ENCODE peak calls at places on chromosomes 13 and 19, in four cellular contexts. T is IMR-90, N is K562, U is endothelial cell of umbilical vein. A is an unnamed sample. For H3K9me1, the result is how much of the 10 kb centered on the place peaks cover.

GRCh38 chr13:28347456-28348371 is 147.2 kb downstream of the FLT1 start:
- DNase-seq in T (no peak), U (no peak), N (peak), A (no peak)

GRCh38 chr13:22238269-22238668 is 567.4 kb downstream of the FGF9 start:
- DNase-seq in N (no peak), U (no peak), T (no peak), A (no peak)

GRCh38 chr19:5889288-5889971 is 14.2 kb downstream of the NDUFA11 start:
- DNase-seq in N (no peak), T (peak), U (no peak), A (no peak)

GRCh38 chr13:106499905-106500304 is 35.6 kb downstream of the EFNB2 start:
- DNase-seq in N (peak), T (peak), U (no peak), A (no peak)

GRCh38 chr13:26881154-26881553 is 120.6 kb upstream of the GPR12 start:
- DNase-seq in U (no peak), T (peak), N (no peak), A (no peak)

GRCh38 chr19:3936506-3937442 is 3.9 kb downstream of the NMRK2 start:
- DNase-seq in T (no peak), U (no peak), N (no peak), A (no peak)

GRCh38 chr19:1324792-1325567 is 39.3 kb downstream of the EFNA2 start:
- DNase-seq in T (peak), N (peak), U (peak), A (no peak)

GRCh38 chr13:99086869-99087129 is 108.9 kb upstream of the DOCK9 start:
- DNase-seq in T (no peak), U (peak), N (no peak), A (no peak)

GRCh38 chr19:46101293-46101692 is 23.2 kb downstream of the IGFL3 start:
- DNase-seq in U (no peak), T (no peak), N (no peak), A (no peak)

GRCh38 chr19:4589579-4590410 is 30.3 kb upstream of the SEMA6B start:
- DNase-seq in T (no peak), N (peak), U (peak), A (no peak)

GRCh38 chr19:4385291-4386037 is 14.9 kb downstream of the SH3GL1 start:
- DNase-seq in U (no peak), T (no peak), N (no peak), A (no peak)

GRCh38 chr19:29552454-29553280 is 26.9 kb downstream of the VSTM2B start:
- DNase-seq in U (no peak), T (no peak), N (no peak), A (no peak)

GRCh38 chr13:111482806-111483620 is 162.6 kb downstream of the TEX29 start:
- DNase-seq in T (no peak), N (no peak), U (no peak), A (no peak)

GRCh38 chr13:111479412-111479811 is 159.0 kb downstream of the TEX29 start:
- DNase-seq in U (no peak), N (no peak), T (no peak), A (no peak)

GRCh38 chr13:111480976-111481375 is 160.5 kb downstream of the TEX29 start:
- DNase-seq in T (no peak), U (no peak), N (no peak), A (no peak)

GRCh38 chr13:111482126-111482525 is 161.7 kb downstream of the TEX29 start:
- DNase-seq in N (no peak), U (no peak), T (no peak), A (no peak)

GRCh38 chr13:111480503-111480902 is 160.1 kb downstream of the TEX29 start:
- DNase-seq in T (no peak), U (no peak), N (no peak), A (no peak)
- H3K9me1 ChIP-seq in T (under half), U (under half), N (under half), A (under half)

GRCh38 chr13:46389457-46389856 is 2.4 kb upstream of the RUBCNL start:
- DNase-seq in T (no peak), N (no peak), U (no peak), A (no peak)
- H3K9me1 ChIP-seq in T (under half), N (under half), U (under half), A (under half)

GRCh38 chr19:35354898-35355297 is 3.4 kb upstream of the FFAR3 start:
- DNase-seq in N (peak), T (no peak), U (no peak), A (no peak)
- H3K9me1 ChIP-seq in N (under half), T (under half), U (under half), A (under half)

GRCh38 chr13:93256998-93257397 is 30.4 kb downstream of the GPC6 start:
- DNase-seq in T (no peak), N (no peak), U (no peak), A (no peak)
- H3K9me1 ChIP-seq in T (under half), N (under half), U (under half), A (under half)

DNA sequence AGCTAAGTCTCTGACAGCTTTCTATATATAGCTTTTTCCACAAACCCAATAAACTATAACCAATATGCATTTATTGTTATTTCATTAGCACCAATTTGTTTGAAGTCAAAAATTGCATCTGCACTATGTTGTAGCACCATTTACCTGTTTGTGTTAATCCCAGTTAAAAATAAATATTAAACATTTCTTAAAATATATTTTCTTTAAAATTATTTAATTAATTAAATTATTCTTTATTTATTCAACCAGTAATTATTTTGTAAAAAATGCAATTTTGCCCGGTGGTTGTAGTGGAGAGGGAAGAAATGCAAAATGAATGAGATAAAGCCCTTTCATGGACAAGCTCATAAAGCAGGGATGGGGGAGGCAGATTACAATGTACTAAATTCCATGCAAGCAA is 1257.9 kb downstream of the PCDH17 start:
- DNase-seq in N (no peak), U (no peak), T (no peak), A (no peak)
- H3K9me1 ChIP-seq in N (under half), U (under half), T (under half), A (under half)

GRCh38 chr19:40811478-40812341 is 12.7 kb downstream of the EGLN2 start:
- DNase-seq in N (no peak), U (no peak), T (no peak), A (no peak)

GRCh38 chr19:40808021-40808325 is 9.0 kb downstream of the EGLN2 start:
- DNase-seq in N (no peak), U (no peak), T (no peak), A (no peak)

GRCh38 chr19:40809358-40810086 is 10.5 kb downstream of the EGLN2 start:
- DNase-seq in T (no peak), U (no peak), N (no peak), A (no peak)

GRCh38 chr19:40808497-40808896 is 9.5 kb downstream of the EGLN2 start:
- DNase-seq in U (no peak), T (no peak), N (no peak), A (no peak)

GRCh38 chr19:40810160-40810559 is 11.2 kb downstream of the EGLN2 start:
- DNase-seq in T (no peak), N (no peak), U (no peak), A (no peak)
- H3K9me1 ChIP-seq in T (under half), N (under half), U (under half), A (under half)